ENCODE peak calls at places on chromosomes 12 and 14, in eight cellular contexts. T is AG10803; Q is lower leg skin; P is right lobe of liver; R is CD8-positive, alpha-beta memory T cell; X is cardiac muscle cell; I is AG04450; E is mucosa of descending colon. Z is an unnamed sample.

GRCh38 chr14:68499451-68499850 is 293.4 kb downstream of the ZFP36L1 start:
- DNase-seq in T (no peak), Q (no peak), P (no peak), R (no peak), X (no peak), I (no peak), E (no peak), Z (no peak)

GRCh38 chr14:50010752-50011151 is 105.6 kb downstream of the VCPKMT start:
- DNase-seq in T (peak), Q (no peak), P (no peak), R (no peak), X (no peak), I (no peak), E (no peak), Z (no peak)

GRCh38 chr12:120117961-120118709 is 1.6 kb upstream of the RAB35 start:
- DNase-seq in T (peak), Q (no peak), P (no peak), R (no peak), X (peak), I (no peak), E (no peak), Z (no peak)

GRCh38 chr12:53214221-53214620 is 7.2 kb upstream of the ITGB7 start:
- DNase-seq in T (no peak), Q (no peak), P (no peak), R (no peak), X (no peak), I (no peak), E (no peak), Z (no peak)

GRCh38 chr12:130013771-130014484 is 110.1 kb upstream of the TMEM132D start:
- DNase-seq in T (peak), Q (peak), P (no peak), R (peak), X (peak), I (no peak), E (no peak), Z (peak)

GRCh38 chr14:67704484-67705089 is 2.9 kb downstream of the RDH12 start:
- DNase-seq in T (peak), Q (no peak), P (no peak), R (no peak), X (peak), I (no peak), E (no peak), Z (no peak)

GRCh38 chr14:23071975-23072539 is 14.7 kb upstream of the CDH24 start:
- DNase-seq in T (no peak), Q (no peak), P (no peak), R (no peak), X (no peak), I (no peak), E (no peak), Z (no peak)

GRCh38 chr14:43795600-43796228 is 711.4 kb downstream of the FSCB start:
- DNase-seq in T (no peak), Q (no peak), P (no peak), R (no peak), X (peak), I (no peak), E (no peak), Z (no peak)

GRCh38 chr14:96146131-96146771 is 58.4 kb upstream of the BDKRB2 start:
- DNase-seq in T (peak), Q (no peak), P (no peak), R (no peak), X (peak), I (no peak), E (no peak), Z (no peak)

GRCh38 chr12:30739020-30739419 is 15.7 kb downstream of the CAPRIN2 start:
- DNase-seq in T (no peak), Q (no peak), P (no peak), R (no peak), X (no peak), I (no peak), E (no peak), Z (no peak)

GRCh38 chr12:112303004-112303403 is 79.2 kb downstream of the HECTD4 start:
- DNase-seq in T (peak), Q (no peak), P (no peak), R (peak), X (peak), I (peak), E (no peak), Z (no peak)

DNA sequence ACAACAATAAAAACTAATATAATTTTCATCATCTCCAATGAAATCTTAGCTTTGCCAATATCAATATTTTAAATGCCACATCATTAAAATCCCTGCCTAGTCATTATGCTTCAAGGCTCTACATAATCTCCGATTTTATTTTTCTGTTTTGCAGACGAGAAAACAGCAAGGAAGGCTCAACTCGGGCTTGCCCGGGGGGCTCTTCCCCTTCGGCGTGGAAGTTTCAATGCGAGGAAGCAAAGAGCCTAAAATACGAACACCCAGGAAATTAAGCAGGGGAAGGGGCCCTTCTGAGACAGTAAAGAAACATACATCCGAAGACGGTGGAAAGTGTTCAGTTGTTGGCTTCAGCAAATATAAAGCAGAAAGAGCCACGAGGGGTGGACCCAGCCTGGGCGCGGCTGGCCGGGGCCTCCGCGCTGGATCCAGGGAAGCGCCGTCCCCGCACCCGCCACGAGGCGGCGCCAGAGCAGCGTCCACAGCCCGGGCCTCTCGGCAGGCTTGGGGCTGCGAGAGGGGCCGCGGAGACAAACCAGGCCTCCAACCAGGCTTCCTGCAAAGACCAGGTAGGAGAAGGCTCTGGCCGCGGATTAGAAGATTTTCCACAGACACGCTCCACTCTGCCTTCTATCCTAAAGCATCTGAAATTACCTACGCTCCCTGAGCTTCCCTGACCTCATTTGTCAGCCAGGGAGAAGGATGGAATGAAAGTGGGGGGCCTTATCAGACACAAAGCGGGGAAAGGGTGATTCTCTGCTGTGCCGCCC is 77.2 kb downstream of the SERPINA3 start:
- DNase-seq in T (peak), Q (peak), P (peak), R (peak), X (peak), I (no peak), E (no peak), Z (peak)
- H3K4me3 ChIP-seq in T (peak), Q (no peak), P (no peak), R (no peak), X (no peak), I (no peak), E (no peak), Z (peak)

DNA sequence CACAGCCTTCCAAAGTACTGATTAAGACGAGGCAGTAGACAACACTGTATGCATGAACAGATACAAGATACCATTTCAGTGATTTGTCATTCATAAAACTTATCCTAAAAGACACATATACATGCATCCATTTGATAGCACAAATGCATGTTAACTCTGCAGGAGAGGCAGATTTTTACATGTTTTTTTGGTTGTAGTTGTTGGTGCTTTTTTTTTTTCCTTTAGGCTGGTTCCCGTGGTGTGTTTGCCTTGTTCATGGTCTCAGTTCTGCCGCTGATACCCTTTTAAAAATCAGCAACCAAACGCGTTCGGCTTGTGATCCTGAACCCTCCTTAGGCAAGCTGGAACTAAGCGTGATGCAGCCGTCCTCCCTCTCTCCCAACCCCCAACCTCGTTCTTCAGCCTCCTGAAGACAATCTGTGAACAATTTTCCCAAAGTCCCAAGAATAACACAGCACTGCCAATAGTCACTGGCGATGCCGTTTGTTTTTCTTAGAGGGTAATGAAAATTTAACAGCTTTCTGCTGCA is 1.2 kb downstream of the PRICKLE1 start:
- DNase-seq in T (no peak), Q (no peak), P (no peak), R (no peak), X (peak), I (no peak), E (no peak), Z (no peak)
- H3K4me3 ChIP-seq in T (peak), Q (peak), P (peak), R (no peak), X (peak), I (peak), E (peak), Z (peak)

DNA sequence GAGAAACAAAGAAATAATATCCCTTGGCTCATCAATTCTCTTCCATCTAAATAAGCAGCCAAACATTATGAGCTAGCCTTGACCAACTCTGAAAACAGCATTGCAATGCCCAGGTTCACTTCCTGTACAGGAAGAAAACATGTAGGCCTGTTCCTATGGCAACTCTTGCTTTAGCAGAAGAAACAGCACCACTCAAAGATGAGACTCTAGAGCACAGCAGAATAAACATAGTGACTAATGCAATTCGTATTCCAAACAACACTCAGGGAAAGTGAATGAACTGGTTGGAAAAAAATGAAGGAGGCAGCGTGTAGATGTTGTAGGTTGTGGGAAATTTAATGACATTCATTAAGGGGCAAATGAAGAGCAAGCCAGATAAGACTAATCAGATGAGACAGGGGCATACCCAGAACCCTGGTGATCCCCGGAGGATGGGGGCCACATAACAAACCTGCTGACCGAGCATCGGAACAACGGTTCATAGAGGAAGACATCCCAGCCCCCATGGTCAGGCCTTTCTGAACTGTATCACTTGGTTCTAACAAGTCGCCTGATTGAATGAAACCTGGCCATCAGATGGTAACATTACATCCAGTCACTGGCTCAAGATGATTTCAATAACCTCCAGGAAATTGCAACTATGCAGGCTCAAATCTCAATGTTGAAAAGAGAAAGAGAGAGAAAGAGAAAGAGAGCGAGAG is 9.0 kb downstream of the ARHGDIB start:
- DNase-seq in T (peak), Q (no peak), P (no peak), R (peak), X (peak), I (peak), E (no peak), Z (no peak)
- H3K4me3 ChIP-seq in T (no peak), Q (no peak), P (no peak), R (peak), X (no peak), I (no peak), E (no peak), Z (peak)

GRCh38 chr12:125064492-125064891 is 743 bp upstream of the AACS start:
- DNase-seq in T (no peak), Q (no peak), P (no peak), R (no peak), X (no peak), I (no peak), E (no peak), Z (no peak)
- H3K4me3 ChIP-seq in T (peak), Q (no peak), P (peak), R (peak), X (peak), I (no peak), E (no peak), Z (peak)